ENCODE peak calls at places on chromosomes 2 and 18, in four cellular contexts. S, R, P and N are unnamed samples.

GRCh38 chr18:48136544-48137353 is 206.3 kb upstream of the SMAD2 start:
- DNase-seq in S (no peak), R (no peak), P (no peak), N (no peak)

GRCh38 chr2:106053581-106053980 is 140.5 kb downstream of the UXS1 start:
- DNase-seq in S (no peak), R (no peak), P (no peak), N (no peak)

GRCh38 chr2:178256382-178257053 is 62.2 kb downstream of the OSBPL6 start:
- DNase-seq in S (no peak), R (no peak), P (no peak), N (no peak)

GRCh38 chr2:53632714-53633113 is 134.9 kb upstream of the CHAC2 start:
- DNase-seq in S (no peak), R (no peak), P (no peak), N (no peak)

GRCh38 chr18:79129120-79129519 is 59.9 kb downstream of the ATP9B start:
- DNase-seq in S (no peak), R (no peak), P (no peak), N (no peak)

GRCh38 chr2:60429681-60430080 is 123.8 kb downstream of the BCL11A start:
- DNase-seq in S (no peak), R (no peak), P (no peak), N (no peak)

GRCh38 chr2:44543773-44544725 is 182.3 kb downstream of the CAMKMT start:
- DNase-seq in S (no peak), R (no peak), P (no peak), N (no peak)

GRCh38 chr18:56373601-56374000 is 264.8 kb downstream of the TXNL1 start:
- DNase-seq in S (no peak), R (no peak), P (no peak), N (no peak)

GRCh38 chr2:150136901-150137300 is 350.6 kb downstream of the RND3 start:
- DNase-seq in S (no peak), R (no peak), P (no peak), N (no peak)

GRCh38 chr2:11615209-11615608 is 54.8 kb downstream of the NTSR2 start:
- DNase-seq in S (no peak), R (no peak), P (no peak), N (no peak)